ENCODE peak calls at places on chromosomes 2 and 18, in five cellular contexts. One of them, this sample, is unnamed.

GRCh38 chr18:37483221-37483971 is 82.2 kb downstream of the CELF4 start:
- DNase-seq in fibroblast of gingiva: no peak
- DNase-seq in epithelial cell of esophagus: peak
- DNase-seq in stimulated activated CD4-positive, alpha-beta T cell treated with anti-CD3 and anti-CD28 coated beads, Interleukin-4, amount 100 ng/mL, for 1 hour: no peak
- DNase-seq in fibroblast of the aortic adventitia: peak
- DNase-seq in this sample: no peak

GRCh38 chr2:203759692-203760365 is 53.4 kb downstream of the CD28 start:
- DNase-seq in fibroblast of the aortic adventitia: peak
- DNase-seq in epithelial cell of esophagus: peak
- DNase-seq in stimulated activated CD4-positive, alpha-beta T cell treated with anti-CD3 and anti-CD28 coated beads, Interleukin-4, amount 100 ng/mL, for 1 hour: no peak
- DNase-seq in fibroblast of gingiva: peak
- DNase-seq in this sample: no peak

GRCh38 chr2:187435756-187436155 is 12.3 kb downstream of the CALCRL start:
- DNase-seq in epithelial cell of esophagus: peak
- DNase-seq in fibroblast of gingiva: no peak
- DNase-seq in fibroblast of the aortic adventitia: no peak
- DNase-seq in stimulated activated CD4-positive, alpha-beta T cell treated with anti-CD3 and anti-CD28 coated beads, Interleukin-4, amount 100 ng/mL, for 1 hour: no peak
- DNase-seq in this sample: no peak

GRCh38 chr18:49861659-49862058 is 48.3 kb upstream of the ACAA2 start:
- DNase-seq in fibroblast of the aortic adventitia: no peak
- DNase-seq in stimulated activated CD4-positive, alpha-beta T cell treated with anti-CD3 and anti-CD28 coated beads, Interleukin-4, amount 100 ng/mL, for 1 hour: no peak
- DNase-seq in fibroblast of gingiva: no peak
- DNase-seq in epithelial cell of esophagus: no peak
- DNase-seq in this sample: no peak

GRCh38 chr2:209579236-209579749 is 155.4 kb downstream of the MAP2 start:
- DNase-seq in fibroblast of gingiva: peak
- DNase-seq in stimulated activated CD4-positive, alpha-beta T cell treated with anti-CD3 and anti-CD28 coated beads, Interleukin-4, amount 100 ng/mL, for 1 hour: no peak
- DNase-seq in fibroblast of the aortic adventitia: peak
- DNase-seq in epithelial cell of esophagus: no peak
- DNase-seq in this sample: no peak

GRCh38 chr2:147025611-147026010 is 819.2 kb upstream of the ACVR2A start:
- DNase-seq in fibroblast of the aortic adventitia: peak
- DNase-seq in stimulated activated CD4-positive, alpha-beta T cell treated with anti-CD3 and anti-CD28 coated beads, Interleukin-4, amount 100 ng/mL, for 1 hour: no peak
- DNase-seq in epithelial cell of esophagus: peak
- DNase-seq in fibroblast of gingiva: peak
- DNase-seq in this sample: no peak

GRCh38 chr2:173817582-173817981 is 147.6 kb downstream of the SP3 start:
- DNase-seq in fibroblast of the aortic adventitia: no peak
- DNase-seq in stimulated activated CD4-positive, alpha-beta T cell treated with anti-CD3 and anti-CD28 coated beads, Interleukin-4, amount 100 ng/mL, for 1 hour: no peak
- DNase-seq in fibroblast of gingiva: no peak
- DNase-seq in epithelial cell of esophagus: no peak
- DNase-seq in this sample: no peak

GRCh38 chr18:12253517-12254136 is 534 bp upstream of the CIDEA start:
- DNase-seq in fibroblast of gingiva: no peak
- DNase-seq in epithelial cell of esophagus: no peak
- DNase-seq in fibroblast of the aortic adventitia: no peak
- DNase-seq in stimulated activated CD4-positive, alpha-beta T cell treated with anti-CD3 and anti-CD28 coated beads, Interleukin-4, amount 100 ng/mL, for 1 hour: no peak
- DNase-seq in this sample: no peak

GRCh38 chr18:48164701-48165100 is 234.2 kb upstream of the SMAD2 start:
- DNase-seq in stimulated activated CD4-positive, alpha-beta T cell treated with anti-CD3 and anti-CD28 coated beads, Interleukin-4, amount 100 ng/mL, for 1 hour: no peak
- DNase-seq in fibroblast of gingiva: no peak
- DNase-seq in epithelial cell of esophagus: no peak
- DNase-seq in fibroblast of the aortic adventitia: no peak
- DNase-seq in this sample: no peak

GRCh38 chr2:237137626-237138323 is 52.1 kb downstream of the COPS8 start:
- DNase-seq in fibroblast of the aortic adventitia: no peak
- DNase-seq in epithelial cell of esophagus: no peak
- DNase-seq in stimulated activated CD4-positive, alpha-beta T cell treated with anti-CD3 and anti-CD28 coated beads, Interleukin-4, amount 100 ng/mL, for 1 hour: no peak
- DNase-seq in fibroblast of gingiva: no peak
- DNase-seq in this sample: no peak

GRCh38 chr2:119283873-119284331 is 60.3 kb downstream of the STEAP3 start:
- DNase-seq in epithelial cell of esophagus: peak
- DNase-seq in fibroblast of gingiva: peak
- DNase-seq in stimulated activated CD4-positive, alpha-beta T cell treated with anti-CD3 and anti-CD28 coated beads, Interleukin-4, amount 100 ng/mL, for 1 hour: no peak
- DNase-seq in fibroblast of the aortic adventitia: peak
- DNase-seq in this sample: no peak

GRCh38 chr2:239206851-239207250 is 194.0 kb downstream of the HDAC4 start:
- DNase-seq in fibroblast of the aortic adventitia: no peak
- DNase-seq in fibroblast of gingiva: no peak
- DNase-seq in stimulated activated CD4-positive, alpha-beta T cell treated with anti-CD3 and anti-CD28 coated beads, Interleukin-4, amount 100 ng/mL, for 1 hour: no peak
- DNase-seq in epithelial cell of esophagus: no peak
- DNase-seq in this sample: no peak

GRCh38 chr2:170361359-170361936 is 183.5 kb downstream of the MYO3B start:
- DNase-seq in epithelial cell of esophagus: peak
- DNase-seq in fibroblast of gingiva: peak
- DNase-seq in stimulated activated CD4-positive, alpha-beta T cell treated with anti-CD3 and anti-CD28 coated beads, Interleukin-4, amount 100 ng/mL, for 1 hour: peak
- DNase-seq in fibroblast of the aortic adventitia: peak
- DNase-seq in this sample: peak

GRCh38 chr2:10655074-10655840 is 34.5 kb downstream of the NOL10 start:
- DNase-seq in fibroblast of the aortic adventitia: no peak
- DNase-seq in fibroblast of gingiva: peak
- DNase-seq in epithelial cell of esophagus: peak
- DNase-seq in stimulated activated CD4-positive, alpha-beta T cell treated with anti-CD3 and anti-CD28 coated beads, Interleukin-4, amount 100 ng/mL, for 1 hour: no peak
- DNase-seq in this sample: no peak

GRCh38 chr2:200845194-200845593 is 19.3 kb downstream of the CLK1 start:
- DNase-seq in stimulated activated CD4-positive, alpha-beta T cell treated with anti-CD3 and anti-CD28 coated beads, Interleukin-4, amount 100 ng/mL, for 1 hour: no peak
- DNase-seq in fibroblast of the aortic adventitia: no peak
- DNase-seq in epithelial cell of esophagus: no peak
- DNase-seq in fibroblast of gingiva: no peak
- DNase-seq in this sample: no peak

GRCh38 chr2:168961450-168962229 is 60.5 kb downstream of the G6PC2 start:
- DNase-seq in stimulated activated CD4-positive, alpha-beta T cell treated with anti-CD3 and anti-CD28 coated beads, Interleukin-4, amount 100 ng/mL, for 1 hour: no peak
- DNase-seq in fibroblast of the aortic adventitia: peak
- DNase-seq in fibroblast of gingiva: peak
- DNase-seq in epithelial cell of esophagus: peak
- DNase-seq in this sample: peak

GRCh38 chr2:240585681-240586197 is 795 bp upstream of the CAPN10 start:
- DNase-seq in fibroblast of the aortic adventitia: no peak
- DNase-seq in fibroblast of gingiva: no peak
- DNase-seq in epithelial cell of esophagus: no peak
- DNase-seq in stimulated activated CD4-positive, alpha-beta T cell treated with anti-CD3 and anti-CD28 coated beads, Interleukin-4, amount 100 ng/mL, for 1 hour: no peak
- DNase-seq in this sample: no peak

GRCh38 chr2:66428986-66429612 is 5.8 kb upstream of the MEIS1 start:
- DNase-seq in fibroblast of gingiva: peak
- DNase-seq in fibroblast of the aortic adventitia: peak
- DNase-seq in epithelial cell of esophagus: peak
- DNase-seq in stimulated activated CD4-positive, alpha-beta T cell treated with anti-CD3 and anti-CD28 coated beads, Interleukin-4, amount 100 ng/mL, for 1 hour: no peak
- DNase-seq in this sample: no peak

GRCh38 chr2:98433363-98433964 is 11.2 kb upstream of the INPP4A start:
- DNase-seq in stimulated activated CD4-positive, alpha-beta T cell treated with anti-CD3 and anti-CD28 coated beads, Interleukin-4, amount 100 ng/mL, for 1 hour: no peak
- DNase-seq in fibroblast of the aortic adventitia: no peak
- DNase-seq in fibroblast of gingiva: no peak
- DNase-seq in epithelial cell of esophagus: no peak
- DNase-seq in this sample: no peak

GRCh38 chr2:177629357-177630000 is 236.9 kb downstream of the AGPS start:
- DNase-seq in stimulated activated CD4-positive, alpha-beta T cell treated with anti-CD3 and anti-CD28 coated beads, Interleukin-4, amount 100 ng/mL, for 1 hour: no peak
- DNase-seq in fibroblast of gingiva: no peak
- DNase-seq in epithelial cell of esophagus: no peak
- DNase-seq in fibroblast of the aortic adventitia: no peak
- DNase-seq in this sample: no peak

GRCh38 chr2:49003206-49003605 is 151.1 kb downstream of the FSHR start:
- DNase-seq in stimulated activated CD4-positive, alpha-beta T cell treated with anti-CD3 and anti-CD28 coated beads, Interleukin-4, amount 100 ng/mL, for 1 hour: no peak
- DNase-seq in fibroblast of gingiva: no peak
- DNase-seq in fibroblast of the aortic adventitia: no peak
- DNase-seq in epithelial cell of esophagus: no peak
- DNase-seq in this sample: no peak

GRCh38 chr2:126571403-126571802 is 84.6 kb upstream of the GYPC start:
- DNase-seq in epithelial cell of esophagus: no peak
- DNase-seq in stimulated activated CD4-positive, alpha-beta T cell treated with anti-CD3 and anti-CD28 coated beads, Interleukin-4, amount 100 ng/mL, for 1 hour: no peak
- DNase-seq in fibroblast of gingiva: no peak
- DNase-seq in fibroblast of the aortic adventitia: no peak
- DNase-seq in this sample: no peak

GRCh38 chr2:177573120-177573519 is 180.5 kb downstream of the AGPS start:
- DNase-seq in stimulated activated CD4-positive, alpha-beta T cell treated with anti-CD3 and anti-CD28 coated beads, Interleukin-4, amount 100 ng/mL, for 1 hour: no peak
- DNase-seq in epithelial cell of esophagus: peak
- DNase-seq in fibroblast of gingiva: no peak
- DNase-seq in fibroblast of the aortic adventitia: peak
- DNase-seq in this sample: no peak

GRCh38 chr2:1162768-1163584 is 212.3 kb downstream of the SNTG2 start:
- DNase-seq in epithelial cell of esophagus: no peak
- DNase-seq in fibroblast of the aortic adventitia: no peak
- DNase-seq in stimulated activated CD4-positive, alpha-beta T cell treated with anti-CD3 and anti-CD28 coated beads, Interleukin-4, amount 100 ng/mL, for 1 hour: peak
- DNase-seq in fibroblast of gingiva: no peak
- DNase-seq in this sample: no peak